ENCODE peak calls at places on chromosomes 6 and 20, in nine cellular contexts. One of them, this sample, is unnamed.

GRCh38 chr20:49561806-49562205 is 6.1 kb downstream of the PTGIS start:
- DNase-seq in activated naive CD4-positive, alpha-beta T cell: no peak
- DNase-seq in DMS153: no peak
- DNase-seq in HFFc6: no peak
- DNase-seq in hypothalamus: no peak
- DNase-seq in Kasumi-1: no peak
- DNase-seq in GM18507: no peak
- DNase-seq in osteocyte: no peak
- DNase-seq in transverse colon: no peak
- DNase-seq in this sample: no peak

GRCh38 chr6:30722280-30723112 is 2.3 kb downstream of the TUBB start:
- DNase-seq in Kasumi-1: peak
- DNase-seq in osteocyte: peak
- DNase-seq in hypothalamus: peak
- DNase-seq in activated naive CD4-positive, alpha-beta T cell: peak
- DNase-seq in HFFc6: peak
- DNase-seq in GM18507: no peak
- DNase-seq in DMS153: peak
- DNase-seq in transverse colon: peak
- DNase-seq in this sample: peak

GRCh38 chr6:6314601-6315000 is 5.9 kb downstream of the F13A1 start:
- DNase-seq in HFFc6: no peak
- DNase-seq in transverse colon: no peak
- DNase-seq in DMS153: no peak
- DNase-seq in Kasumi-1: no peak
- DNase-seq in activated naive CD4-positive, alpha-beta T cell: no peak
- DNase-seq in hypothalamus: no peak
- DNase-seq in osteocyte: no peak
- DNase-seq in GM18507: no peak
- DNase-seq in this sample: no peak

GRCh38 chr6:163460307-163460782 is 45.8 kb downstream of the QKI start:
- DNase-seq in DMS153: no peak
- DNase-seq in transverse colon: no peak
- DNase-seq in osteocyte: no peak
- DNase-seq in activated naive CD4-positive, alpha-beta T cell: no peak
- DNase-seq in HFFc6: no peak
- DNase-seq in hypothalamus: no peak
- DNase-seq in Kasumi-1: no peak
- DNase-seq in GM18507: peak
- DNase-seq in this sample: no peak

GRCh38 chr6:109033655-109034054 is 61.0 kb downstream of the SESN1 start:
- DNase-seq in Kasumi-1: no peak
- DNase-seq in HFFc6: no peak
- DNase-seq in DMS153: no peak
- DNase-seq in osteocyte: no peak
- DNase-seq in transverse colon: no peak
- DNase-seq in GM18507: no peak
- DNase-seq in activated naive CD4-positive, alpha-beta T cell: no peak
- DNase-seq in hypothalamus: no peak
- DNase-seq in this sample: no peak

GRCh38 chr6:10837692-10837996 is 695 bp downstream of the MAK start:
- DNase-seq in osteocyte: no peak
- DNase-seq in GM18507: no peak
- DNase-seq in HFFc6: no peak
- DNase-seq in DMS153: no peak
- DNase-seq in hypothalamus: no peak
- DNase-seq in transverse colon: no peak
- DNase-seq in activated naive CD4-positive, alpha-beta T cell: no peak
- DNase-seq in Kasumi-1: no peak
- DNase-seq in this sample: no peak

GRCh38 chr6:127951172-127951995 is 50.5 kb upstream of the THEMIS start:
- DNase-seq in osteocyte: no peak
- DNase-seq in Kasumi-1: peak
- DNase-seq in hypothalamus: no peak
- DNase-seq in HFFc6: no peak
- DNase-seq in DMS153: no peak
- DNase-seq in activated naive CD4-positive, alpha-beta T cell: no peak
- DNase-seq in transverse colon: no peak
- DNase-seq in GM18507: peak
- DNase-seq in this sample: no peak

GRCh38 chr20:63835031-63835858 is 4.2 kb upstream of the ZBTB46 start:
- DNase-seq in activated naive CD4-positive, alpha-beta T cell: no peak
- DNase-seq in transverse colon: peak
- DNase-seq in DMS153: peak
- DNase-seq in HFFc6: peak
- DNase-seq in GM18507: no peak
- DNase-seq in hypothalamus: no peak
- DNase-seq in Kasumi-1: no peak
- DNase-seq in osteocyte: peak
- DNase-seq in this sample: peak

GRCh38 chr20:21102691-21103311 is 3.4 kb downstream of the LINC00237 start:
- DNase-seq in transverse colon: peak
- DNase-seq in osteocyte: no peak
- DNase-seq in GM18507: no peak
- DNase-seq in hypothalamus: no peak
- DNase-seq in DMS153: no peak
- DNase-seq in activated naive CD4-positive, alpha-beta T cell: no peak
- DNase-seq in Kasumi-1: peak
- DNase-seq in HFFc6: no peak
- DNase-seq in this sample: no peak

GRCh38 chr6:166595061-166595780 is 8.7 kb upstream of the RAMACL start:
- DNase-seq in osteocyte: peak
- DNase-seq in Kasumi-1: no peak
- DNase-seq in activated naive CD4-positive, alpha-beta T cell: no peak
- DNase-seq in DMS153: no peak
- DNase-seq in transverse colon: no peak
- DNase-seq in hypothalamus: no peak
- DNase-seq in GM18507: no peak
- DNase-seq in HFFc6: peak
- DNase-seq in this sample: no peak

GRCh38 chr20:58893355-58894151 is 41.0 kb downstream of the GNAS start:
- DNase-seq in osteocyte: peak
- DNase-seq in DMS153: no peak
- DNase-seq in GM18507: no peak
- DNase-seq in Kasumi-1: no peak
- DNase-seq in hypothalamus: no peak
- DNase-seq in HFFc6: no peak
- DNase-seq in activated naive CD4-positive, alpha-beta T cell: no peak
- DNase-seq in transverse colon: no peak
- DNase-seq in this sample: no peak

GRCh38 chr20:32632461-32633354 is 41.0 kb downstream of the C20orf203 start:
- DNase-seq in DMS153: no peak
- DNase-seq in HFFc6: no peak
- DNase-seq in activated naive CD4-positive, alpha-beta T cell: no peak
- DNase-seq in hypothalamus: no peak
- DNase-seq in Kasumi-1: no peak
- DNase-seq in osteocyte: no peak
- DNase-seq in transverse colon: no peak
- DNase-seq in GM18507: no peak
- DNase-seq in this sample: no peak

GRCh38 chr6:28105286-28105685 is 19.1 kb upstream of the ZSCAN16 start:
- DNase-seq in DMS153: peak
- DNase-seq in GM18507: no peak
- DNase-seq in transverse colon: no peak
- DNase-seq in osteocyte: no peak
- DNase-seq in HFFc6: no peak
- DNase-seq in Kasumi-1: peak
- DNase-seq in hypothalamus: no peak
- DNase-seq in activated naive CD4-positive, alpha-beta T cell: no peak
- DNase-seq in this sample: no peak

GRCh38 chr6:19812512-19813119 is 24.6 kb upstream of the ID4 start:
- DNase-seq in osteocyte: no peak
- DNase-seq in DMS153: no peak
- DNase-seq in activated naive CD4-positive, alpha-beta T cell: no peak
- DNase-seq in GM18507: no peak
- DNase-seq in hypothalamus: no peak
- DNase-seq in Kasumi-1: peak
- DNase-seq in HFFc6: peak
- DNase-seq in transverse colon: no peak
- DNase-seq in this sample: no peak

GRCh38 chr6:52362443-52363221 is 681 bp downstream of the PAQR8 start:
- DNase-seq in GM18507: no peak
- DNase-seq in activated naive CD4-positive, alpha-beta T cell: no peak
- DNase-seq in Kasumi-1: peak
- DNase-seq in HFFc6: no peak
- DNase-seq in DMS153: no peak
- DNase-seq in hypothalamus: no peak
- DNase-seq in transverse colon: peak
- DNase-seq in osteocyte: peak
- DNase-seq in this sample: peak

GRCh38 chr6:53494076-53494475 is 50.8 kb downstream of the GCLC start:
- DNase-seq in HFFc6: no peak
- DNase-seq in hypothalamus: no peak
- DNase-seq in GM18507: no peak
- DNase-seq in Kasumi-1: no peak
- DNase-seq in DMS153: no peak
- DNase-seq in activated naive CD4-positive, alpha-beta T cell: no peak
- DNase-seq in transverse colon: no peak
- DNase-seq in osteocyte: no peak
- DNase-seq in this sample: no peak

GRCh38 chr20:10940941-10941340 is 267.1 kb upstream of the JAG1 start:
- DNase-seq in osteocyte: no peak
- DNase-seq in Kasumi-1: no peak
- DNase-seq in activated naive CD4-positive, alpha-beta T cell: no peak
- DNase-seq in GM18507: peak
- DNase-seq in DMS153: no peak
- DNase-seq in transverse colon: no peak
- DNase-seq in HFFc6: no peak
- DNase-seq in hypothalamus: no peak
- DNase-seq in this sample: no peak

GRCh38 chr6:34527751-34528670 is 28.1 kb downstream of the SPDEF start:
- DNase-seq in Kasumi-1: no peak
- DNase-seq in GM18507: no peak
- DNase-seq in activated naive CD4-positive, alpha-beta T cell: no peak
- DNase-seq in DMS153: no peak
- DNase-seq in hypothalamus: no peak
- DNase-seq in HFFc6: no peak
- DNase-seq in osteocyte: no peak
- DNase-seq in transverse colon: no peak
- DNase-seq in this sample: no peak

GRCh38 chr6:42551202-42551601 is 12.6 kb upstream of the UBR2 start:
- DNase-seq in transverse colon: no peak
- DNase-seq in HFFc6: no peak
- DNase-seq in osteocyte: no peak
- DNase-seq in hypothalamus: no peak
- DNase-seq in DMS153: no peak
- DNase-seq in activated naive CD4-positive, alpha-beta T cell: no peak
- DNase-seq in Kasumi-1: no peak
- DNase-seq in GM18507: no peak
- DNase-seq in this sample: no peak

GRCh38 chr6:85111481-85112001 is 338.3 kb upstream of the NT5E start:
- DNase-seq in DMS153: no peak
- DNase-seq in transverse colon: no peak
- DNase-seq in HFFc6: no peak
- DNase-seq in activated naive CD4-positive, alpha-beta T cell: no peak
- DNase-seq in hypothalamus: no peak
- DNase-seq in GM18507: no peak
- DNase-seq in osteocyte: no peak
- DNase-seq in Kasumi-1: no peak
- DNase-seq in this sample: no peak

GRCh38 chr20:31537116-31537858 is 23.0 kb downstream of the HM13 start:
- DNase-seq in GM18507: no peak
- DNase-seq in Kasumi-1: no peak
- DNase-seq in HFFc6: no peak
- DNase-seq in osteocyte: no peak
- DNase-seq in activated naive CD4-positive, alpha-beta T cell: no peak
- DNase-seq in hypothalamus: no peak
- DNase-seq in DMS153: no peak
- DNase-seq in transverse colon: no peak
- DNase-seq in this sample: no peak

GRCh38 chr20:37142708-37143107 is 36.4 kb upstream of the RPN2 start:
- DNase-seq in hypothalamus: no peak
- DNase-seq in osteocyte: no peak
- DNase-seq in activated naive CD4-positive, alpha-beta T cell: no peak
- DNase-seq in transverse colon: no peak
- DNase-seq in DMS153: no peak
- DNase-seq in Kasumi-1: no peak
- DNase-seq in GM18507: no peak
- DNase-seq in HFFc6: peak
- DNase-seq in this sample: no peak

GRCh38 chr6:134000443-134000842 is 47.4 kb downstream of the TBPL1 start:
- DNase-seq in DMS153: no peak
- DNase-seq in osteocyte: no peak
- DNase-seq in HFFc6: no peak
- DNase-seq in Kasumi-1: no peak
- DNase-seq in transverse colon: no peak
- DNase-seq in hypothalamus: no peak
- DNase-seq in activated naive CD4-positive, alpha-beta T cell: no peak
- DNase-seq in GM18507: no peak
- DNase-seq in this sample: no peak

GRCh38 chr20:1427457-1428054 is 34.7 kb upstream of the FKBP1A start:
- DNase-seq in hypothalamus: no peak
- DNase-seq in Kasumi-1: no peak
- DNase-seq in activated naive CD4-positive, alpha-beta T cell: no peak
- DNase-seq in HFFc6: peak
- DNase-seq in osteocyte: no peak
- DNase-seq in GM18507: no peak
- DNase-seq in transverse colon: no peak
- DNase-seq in DMS153: peak
- DNase-seq in this sample: peak

GRCh38 chr6:122610690-122611455 is 668 bp downstream of the PKIB start:
- DNase-seq in activated naive CD4-positive, alpha-beta T cell: no peak
- DNase-seq in HFFc6: no peak
- DNase-seq in transverse colon: peak
- DNase-seq in DMS153: peak
- DNase-seq in hypothalamus: no peak
- DNase-seq in GM18507: no peak
- DNase-seq in Kasumi-1: no peak
- DNase-seq in osteocyte: no peak
- DNase-seq in this sample: peak

GRCh38 chr6:13554929-13555333 is 19.5 kb upstream of the SIRT5 start:
- DNase-seq in hypothalamus: no peak
- DNase-seq in transverse colon: no peak
- DNase-seq in osteocyte: no peak
- DNase-seq in DMS153: no peak
- DNase-seq in Kasumi-1: no peak
- DNase-seq in HFFc6: no peak
- DNase-seq in activated naive CD4-positive, alpha-beta T cell: no peak
- DNase-seq in GM18507: no peak
- DNase-seq in this sample: no peak

This sample was measured in coronary artery.